ENCODE peak calls at places on chromosome 12, in seven cellular contexts. Y, I, D, H, C, G and V are unnamed samples.

GRCh38 chr12:53755451-53756290 is 3.9 kb upstream of the CISTR start:
- DNase-seq in Y (no peak), I (no peak), D (no peak), H (no peak), C (no peak), G (no peak), V (no peak)

GRCh38 chr12:25648460-25648859 is 95.4 kb upstream of the LMNTD1 start:
- DNase-seq in Y (no peak), I (peak), D (peak), H (peak), C (peak), G (no peak), V (no peak)

GRCh38 chr12:50933459-50934124 is 18.8 kb upstream of the HIGD1C start:
- DNase-seq in Y (no peak), I (no peak), D (no peak), H (no peak), C (peak), G (no peak), V (no peak)

GRCh38 chr12:71693126-71693525 is 7.2 kb downstream of the TMEM19 start:
- DNase-seq in Y (no peak), I (no peak), D (no peak), H (no peak), C (no peak), G (no peak), V (no peak)

GRCh38 chr12:127233016-127233415 is 1034.0 kb upstream of the TMEM132C start:
- DNase-seq in Y (no peak), I (no peak), D (no peak), H (no peak), C (peak), G (no peak), V (no peak)

GRCh38 chr12:106883421-106883820 is 72.3 kb upstream of the TMEM263 start:
- DNase-seq in Y (no peak), I (no peak), D (no peak), H (no peak), C (peak), G (no peak), V (no peak)

GRCh38 chr12:92045852-92046251 is 99.8 kb downstream of the BTG1 start:
- DNase-seq in Y (no peak), I (no peak), D (no peak), H (no peak), C (no peak), G (no peak), V (no peak)

GRCh38 chr12:6452908-6453630 is 1.2 kb downstream of the TAPBPL start:
- DNase-seq in Y (no peak), I (no peak), D (peak), H (peak), C (no peak), G (no peak), V (peak)

GRCh38 chr12:129606239-129606638 is 297.6 kb downstream of the TMEM132D start:
- DNase-seq in Y (no peak), I (no peak), D (no peak), H (no peak), C (no peak), G (no peak), V (no peak)

GRCh38 chr12:40921563-40922163 is 229.4 kb downstream of the CNTN1 start:
- DNase-seq in Y (no peak), I (no peak), D (no peak), H (no peak), C (peak), G (no peak), V (no peak)